ENCODE peak calls at places on chromosomes 3 and 15, in six cellular contexts. U is SJCRH30; Z is foreskin fibroblast; B is GM12865; R is CD4-positive, CD25-positive, alpha-beta regulatory T cell; I is CD8-positive, alpha-beta T cell. T is an unnamed sample.

GRCh38 chr15:74827632-74828031 is 1.2 kb downstream of the CPLX3 start:
- DNase-seq in B (no peak), R (no peak), Z (no peak), U (no peak), I (no peak), T (no peak)

GRCh38 chr15:41011055-41011815 is 58.0 kb downstream of the CHAC1 start:
- DNase-seq in B (no peak), U (no peak), I (no peak), Z (no peak), R (no peak), T (no peak)

GRCh38 chr3:196600359-196600758 is 31.9 kb downstream of the FBXO45 start:
- DNase-seq in I (no peak), R (no peak), U (no peak), B (no peak), Z (no peak), T (no peak)

GRCh38 chr3:112781611-112782010 is 65.1 kb downstream of the CD200R1L start:
- DNase-seq in I (no peak), B (no peak), Z (peak; percentile 66), U (no peak), R (no peak), T (no peak)

GRCh38 chr15:63600001-63600645 is 2.9 kb downstream of the FBXL22 start:
- DNase-seq in U (no peak), R (no peak), Z (no peak), I (no peak), B (no peak), T (no peak)

GRCh38 chr15:32838820-32839219 is 121.0 kb downstream of the GREM1 start:
- DNase-seq in B (no peak), Z (peak; percentile 95), U (no peak), I (no peak), R (no peak), T (no peak)

GRCh38 chr3:11244131-11244677 is 28.0 kb upstream of the ATG7 start:
- DNase-seq in B (no peak), R (no peak), I (no peak), Z (peak; percentile 52), U (no peak), T (no peak)

GRCh38 chr3:190252080-190252479 is 70.2 kb downstream of the CLDN1 start:
- DNase-seq in U (no peak), I (no peak), B (peak; percentile 34), R (no peak), Z (peak; percentile 77), T (no peak)

GRCh38 chr15:31173790-31174450 is 72.4 kb upstream of the TRPM1 start:
- DNase-seq in R (no peak), U (no peak), I (no peak), B (no peak), Z (no peak), T (no peak)

GRCh38 chr3:103863381-103863780 is 1428.6 kb downstream of the ZPLD1 start:
- DNase-seq in I (no peak), Z (no peak), B (no peak), R (no peak), U (no peak), T (no peak)

GRCh38 chr3:44712455-44713075 is at the start of gene ZNF502:
- DNase-seq in R (peak; percentile 52), B (no peak), U (peak; percentile 55), I (peak; percentile 75), Z (peak; percentile 96), T (no peak)

GRCh38 chr3:101124125-101124524 is 130.9 kb upstream of the ABI3BP start:
- DNase-seq in I (no peak), B (no peak), Z (peak; percentile 59), U (no peak), R (no peak), T (no peak)

GRCh38 chr3:17645074-17645698 is 97.2 kb downstream of the TBC1D5 start:
- DNase-seq in R (peak; percentile 16), U (peak; percentile 29), B (peak; percentile 30), Z (peak; percentile 85), I (no peak), T (no peak)

GRCh38 chr15:28191832-28192231 is 92.7 kb upstream of the OCA2 start:
- DNase-seq in Z (peak; percentile 82), R (no peak), B (no peak), I (no peak), U (peak; percentile 92), T (no peak)

GRCh38 chr3:123960791-123961507 is at the start of gene CCDC14:
- DNase-seq in B (peak; percentile 88), Z (peak; percentile 96), I (peak; percentile 77), R (peak; percentile 66), U (peak; percentile 99), T (peak; percentile 52)

DNA sequence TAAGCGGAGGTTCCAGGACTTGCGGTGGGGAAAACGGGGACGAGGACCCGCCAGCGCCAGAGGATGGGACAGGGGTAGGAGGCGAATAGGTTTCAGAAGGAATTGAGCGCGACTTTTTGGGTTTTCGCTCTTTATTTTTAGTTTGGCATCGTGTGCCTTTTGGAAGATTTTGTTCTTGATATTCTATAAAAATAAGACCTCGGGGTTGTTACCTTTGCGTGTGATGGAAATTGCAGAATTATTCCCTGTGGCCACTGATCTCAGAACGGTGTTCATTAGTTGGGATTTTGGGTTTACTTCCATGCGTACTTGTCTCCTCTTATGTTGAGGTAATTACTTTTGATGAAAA is 453 bp upstream of the CCDC14 start:
- DNase-seq in R (no peak), B (no peak), U (no peak), I (no peak), Z (no peak), T (no peak)
- H3K4me3 ChIP-seq in R (peak overlapping the region; percentile 92), B (peak overlapping the region; percentile 76), U (peak overlapping the region; percentile 82), I (peak overlapping the region; percentile 63), Z (peak overlapping the region; percentile 98), T (peak overlapping the region; percentile 73)

DNA sequence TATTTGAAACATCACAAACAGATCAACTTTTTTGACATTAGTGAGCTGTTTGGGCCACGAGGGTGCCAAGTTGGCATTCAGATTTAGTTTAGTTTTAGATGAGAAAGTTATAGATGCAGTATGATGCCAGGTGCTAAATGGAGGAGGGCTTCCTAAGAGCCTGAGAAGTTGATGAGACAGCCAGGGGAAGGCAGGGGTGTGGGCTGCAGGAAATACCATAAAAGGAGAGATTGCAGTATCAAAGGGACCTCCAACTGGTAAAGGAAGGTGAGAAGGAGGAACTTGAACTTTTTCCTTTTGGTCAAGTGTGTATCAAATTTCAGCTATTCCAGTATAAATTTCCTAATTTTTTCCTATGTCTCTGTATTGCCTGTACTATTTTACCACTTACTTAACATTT is 2.0 kb upstream of the TNIK start:
- DNase-seq in U (no peak), R (no peak), I (no peak), B (peak; percentile 68), Z (no peak), T (no peak)
- H3K4me3 ChIP-seq in U (no peak overlapping the region), R (peak overlapping the region; percentile 99), I (no peak overlapping the region), B (peak overlapping the region; percentile 94), Z (no peak overlapping the region), T (peak overlapping the region; percentile 90)

DNA sequence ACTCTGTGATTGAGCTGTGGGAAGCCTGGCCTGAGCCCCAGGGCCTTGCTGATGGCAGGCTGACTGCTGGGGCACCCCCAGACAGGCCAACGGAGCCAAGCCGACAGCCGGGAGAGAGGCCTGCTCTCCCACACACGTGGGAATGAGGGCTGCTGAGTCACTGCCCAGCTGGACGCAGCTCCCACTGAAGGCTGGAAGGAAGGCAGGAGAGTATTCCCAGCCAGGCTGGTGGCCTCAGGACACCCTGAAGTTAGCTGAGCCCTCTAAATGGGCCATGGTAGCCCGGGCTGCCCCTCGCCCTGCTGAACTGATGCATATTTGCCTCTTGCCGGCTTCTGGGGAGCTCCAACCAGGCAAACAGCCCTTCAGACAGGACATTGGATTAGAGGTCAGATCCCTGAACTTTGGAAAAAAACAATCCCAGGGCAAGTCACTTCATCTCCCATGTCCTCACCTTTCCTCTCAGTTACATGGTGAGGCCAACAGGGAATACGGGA is 98.1 kb upstream of the TLE3 start:
- DNase-seq in U (peak; percentile 86), B (no peak), R (no peak), Z (peak; percentile 87), I (no peak), T (no peak)
- H3K4me3 ChIP-seq in U (no peak overlapping the region), B (no peak overlapping the region), R (no peak overlapping the region), Z (no peak overlapping the region), I (no peak overlapping the region), T (no peak overlapping the region)

GRCh38 chr3:160445854-160446253 is 3.7 kb downstream of the TRIM59 start:
- DNase-seq in Z (no peak), R (no peak), U (no peak), B (no peak), I (no peak), T (no peak)

GRCh38 chr3:160448845-160449659 is 534 bp downstream of the TRIM59 start:
- DNase-seq in I (no peak), U (no peak), Z (peak; percentile 36), B (peak; percentile 83), R (no peak), T (peak; percentile 49)

GRCh38 chr3:160447544-160447943 is 2.0 kb downstream of the TRIM59 start:
- DNase-seq in I (no peak), R (no peak), U (no peak), Z (peak; percentile 69), B (no peak), T (no peak)

GRCh38 chr3:160444411-160444810 is 5.2 kb downstream of the TRIM59 start:
- DNase-seq in Z (no peak), U (no peak), I (no peak), B (no peak), R (no peak), T (no peak)

GRCh38 chr3:160446522-160447056 is 3.0 kb downstream of the TRIM59 start:
- DNase-seq in Z (no peak), B (no peak), I (no peak), R (no peak), U (no peak), T (no peak)
- H3K4me3 ChIP-seq in Z (peak overlapping the region; percentile 83), B (no peak overlapping the region), I (no peak overlapping the region), R (peak overlapping the region; percentile 100), U (no peak overlapping the region), T (no peak overlapping the region)

GRCh38 chr3:52295809-52296208 is 8.2 kb downstream of the GLYCTK start:
- DNase-seq in I (no peak), Z (no peak), R (no peak), B (no peak), U (no peak), T (no peak)
- H3K4me3 ChIP-seq in I (no peak overlapping the region), Z (no peak overlapping the region), R (no peak overlapping the region), B (no peak overlapping the region), U (no peak overlapping the region), T (no peak overlapping the region)

DNA sequence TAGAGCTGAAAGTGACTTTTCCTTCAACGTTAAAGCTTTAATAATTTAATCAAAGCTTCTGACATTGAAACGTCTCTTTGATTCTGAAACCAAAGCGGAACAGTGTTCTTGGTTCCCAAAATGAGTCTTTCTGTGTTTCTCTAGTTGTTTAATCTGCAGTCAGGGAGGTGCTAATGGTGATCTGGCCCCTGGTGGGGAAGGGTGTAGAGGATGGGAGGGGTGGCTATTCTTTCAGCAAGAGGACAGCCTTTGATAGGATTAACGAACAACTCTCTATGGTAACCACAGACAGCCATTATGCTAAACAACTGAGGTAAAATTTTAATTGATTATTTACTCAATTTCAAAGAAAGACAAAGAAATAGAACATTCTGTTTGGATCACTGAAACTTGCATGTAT is 79.9 kb upstream of the CADPS start:
- DNase-seq in B (no peak), R (no peak), Z (no peak), I (no peak), U (no peak), T (no peak)
- H3K4me3 ChIP-seq in B (no peak overlapping the region), R (no peak overlapping the region), Z (no peak overlapping the region), I (no peak overlapping the region), U (no peak overlapping the region), T (no peak overlapping the region)